ENCODE peak calls at places on chromosomes 7 and 10, in ten cellular contexts. One of them, this sample, is unnamed. For H3K9me3, the result is how much of the 10 kb centered on the place peaks cover.

GRCh38 chr7:153518201-153518984 is 533.8 kb upstream of the DPP6 start:
- DNase-seq in SK-N-MC: no peak
- DNase-seq in A549: no peak
- DNase-seq in colonic mucosa: no peak
- DNase-seq in neuronal stem cell: no peak
- DNase-seq in cardiac muscle cell: no peak
- DNase-seq in OCI-LY7: no peak
- DNase-seq in sigmoid colon: no peak
- DNase-seq in tibial nerve: no peak
- DNase-seq in small intestine: no peak
- DNase-seq in this sample: no peak

GRCh38 chr7:67743501-67743900 is 746.9 kb downstream of the TYW1 start:
- DNase-seq in SK-N-MC: no peak
- DNase-seq in A549: no peak
- DNase-seq in colonic mucosa: no peak
- DNase-seq in neuronal stem cell: no peak
- DNase-seq in cardiac muscle cell: no peak
- DNase-seq in OCI-LY7: no peak
- DNase-seq in sigmoid colon: no peak
- DNase-seq in tibial nerve: no peak
- DNase-seq in small intestine: no peak
- DNase-seq in this sample: no peak

GRCh38 chr7:48337012-48337621 is 165.9 kb downstream of the ABCA13 start:
- DNase-seq in SK-N-MC: peak
- DNase-seq in A549: peak
- DNase-seq in colonic mucosa: no peak
- DNase-seq in neuronal stem cell: peak
- DNase-seq in cardiac muscle cell: peak
- DNase-seq in OCI-LY7: peak
- DNase-seq in sigmoid colon: no peak
- DNase-seq in tibial nerve: no peak
- DNase-seq in small intestine: peak
- DNase-seq in this sample: no peak

GRCh38 chr7:12770227-12770975 is 83.0 kb downstream of the ARL4A start:
- DNase-seq in SK-N-MC: no peak
- DNase-seq in A549: peak
- DNase-seq in colonic mucosa: peak
- DNase-seq in neuronal stem cell: no peak
- DNase-seq in cardiac muscle cell: no peak
- DNase-seq in OCI-LY7: no peak
- DNase-seq in sigmoid colon: no peak
- DNase-seq in tibial nerve: no peak
- DNase-seq in small intestine: no peak
- DNase-seq in this sample: no peak

GRCh38 chr7:88226886-88227516 is 7.2 kb upstream of the SRI start:
- DNase-seq in SK-N-MC: no peak
- DNase-seq in A549: peak
- DNase-seq in colonic mucosa: peak
- DNase-seq in neuronal stem cell: no peak
- DNase-seq in cardiac muscle cell: no peak
- DNase-seq in OCI-LY7: no peak
- DNase-seq in sigmoid colon: no peak
- DNase-seq in tibial nerve: no peak
- DNase-seq in small intestine: peak
- DNase-seq in this sample: no peak

GRCh38 chr7:16753102-16753931 is at the start of gene TSPAN13:
- DNase-seq in SK-N-MC: no peak
- DNase-seq in A549: peak
- DNase-seq in colonic mucosa: peak
- DNase-seq in neuronal stem cell: peak
- DNase-seq in cardiac muscle cell: peak
- DNase-seq in OCI-LY7: peak
- DNase-seq in sigmoid colon: peak
- DNase-seq in tibial nerve: no peak
- DNase-seq in small intestine: peak
- DNase-seq in this sample: peak

GRCh38 chr10:96271017-96271815 is at the start of gene BLNK:
- DNase-seq in SK-N-MC: no peak
- DNase-seq in A549: no peak
- DNase-seq in colonic mucosa: peak
- DNase-seq in neuronal stem cell: no peak
- DNase-seq in cardiac muscle cell: peak
- DNase-seq in OCI-LY7: peak
- DNase-seq in sigmoid colon: peak
- DNase-seq in tibial nerve: peak
- DNase-seq in small intestine: peak
- DNase-seq in this sample: no peak

GRCh38 chr7:132257253-132257652 is 319.0 kb downstream of the PLXNA4 start:
- DNase-seq in SK-N-MC: no peak
- DNase-seq in A549: no peak
- DNase-seq in colonic mucosa: no peak
- DNase-seq in neuronal stem cell: no peak
- DNase-seq in cardiac muscle cell: no peak
- DNase-seq in OCI-LY7: no peak
- DNase-seq in sigmoid colon: no peak
- DNase-seq in tibial nerve: no peak
- DNase-seq in small intestine: no peak
- DNase-seq in this sample: no peak

GRCh38 chr7:12674861-12675260 is 12.6 kb upstream of the ARL4A start:
- DNase-seq in SK-N-MC: no peak
- DNase-seq in A549: peak
- DNase-seq in colonic mucosa: peak
- DNase-seq in neuronal stem cell: no peak
- DNase-seq in cardiac muscle cell: no peak
- DNase-seq in OCI-LY7: peak
- DNase-seq in sigmoid colon: no peak
- DNase-seq in tibial nerve: no peak
- DNase-seq in small intestine: peak
- DNase-seq in this sample: peak

GRCh38 chr10:68105820-68106219 is 3.5 kb upstream of the MYPN start:
- DNase-seq in SK-N-MC: peak
- DNase-seq in A549: no peak
- DNase-seq in colonic mucosa: no peak
- DNase-seq in neuronal stem cell: no peak
- DNase-seq in cardiac muscle cell: no peak
- DNase-seq in OCI-LY7: no peak
- DNase-seq in sigmoid colon: no peak
- DNase-seq in tibial nerve: no peak
- DNase-seq in small intestine: no peak
- DNase-seq in this sample: no peak

GRCh38 chr7:36746347-36746746 is 22.1 kb upstream of the AOAH start:
- DNase-seq in SK-N-MC: no peak
- DNase-seq in A549: peak
- DNase-seq in colonic mucosa: no peak
- DNase-seq in neuronal stem cell: no peak
- DNase-seq in cardiac muscle cell: peak
- DNase-seq in OCI-LY7: no peak
- DNase-seq in sigmoid colon: no peak
- DNase-seq in tibial nerve: no peak
- DNase-seq in small intestine: no peak
- DNase-seq in this sample: no peak

GRCh38 chr10:71052708-71053107 is 159.7 kb upstream of the UNC5B start:
- DNase-seq in SK-N-MC: no peak
- DNase-seq in A549: no peak
- DNase-seq in colonic mucosa: no peak
- DNase-seq in neuronal stem cell: no peak
- DNase-seq in cardiac muscle cell: no peak
- DNase-seq in OCI-LY7: no peak
- DNase-seq in sigmoid colon: no peak
- DNase-seq in tibial nerve: no peak
- DNase-seq in small intestine: no peak
- DNase-seq in this sample: no peak

GRCh38 chr7:67484244-67484751 is 487.7 kb downstream of the TYW1 start:
- DNase-seq in SK-N-MC: peak
- DNase-seq in A549: peak
- DNase-seq in colonic mucosa: peak
- DNase-seq in neuronal stem cell: peak
- DNase-seq in cardiac muscle cell: peak
- DNase-seq in OCI-LY7: peak
- DNase-seq in sigmoid colon: peak
- DNase-seq in tibial nerve: peak
- DNase-seq in small intestine: peak
- DNase-seq in this sample: no peak

GRCh38 chr7:1248077-1248458 is 15.4 kb downstream of the UNCX start:
- DNase-seq in SK-N-MC: no peak
- DNase-seq in A549: no peak
- DNase-seq in colonic mucosa: no peak
- DNase-seq in neuronal stem cell: no peak
- DNase-seq in cardiac muscle cell: no peak
- DNase-seq in OCI-LY7: no peak
- DNase-seq in sigmoid colon: no peak
- DNase-seq in tibial nerve: no peak
- DNase-seq in small intestine: no peak
- DNase-seq in this sample: no peak

GRCh38 chr7:4242706-4243105 is 439.4 kb upstream of the FOXK1 start:
- DNase-seq in SK-N-MC: no peak
- DNase-seq in A549: no peak
- DNase-seq in colonic mucosa: no peak
- DNase-seq in neuronal stem cell: no peak
- DNase-seq in cardiac muscle cell: no peak
- DNase-seq in OCI-LY7: no peak
- DNase-seq in sigmoid colon: peak
- DNase-seq in tibial nerve: no peak
- DNase-seq in small intestine: no peak
- DNase-seq in this sample: no peak

GRCh38 chr10:119104653-119105024 is 726 bp downstream of the DENND10 start:
- DNase-seq in SK-N-MC: no peak
- DNase-seq in A549: peak
- DNase-seq in colonic mucosa: peak
- DNase-seq in neuronal stem cell: peak
- DNase-seq in cardiac muscle cell: peak
- DNase-seq in OCI-LY7: peak
- DNase-seq in sigmoid colon: peak
- DNase-seq in tibial nerve: no peak
- DNase-seq in small intestine: peak
- DNase-seq in this sample: no peak

DNA sequence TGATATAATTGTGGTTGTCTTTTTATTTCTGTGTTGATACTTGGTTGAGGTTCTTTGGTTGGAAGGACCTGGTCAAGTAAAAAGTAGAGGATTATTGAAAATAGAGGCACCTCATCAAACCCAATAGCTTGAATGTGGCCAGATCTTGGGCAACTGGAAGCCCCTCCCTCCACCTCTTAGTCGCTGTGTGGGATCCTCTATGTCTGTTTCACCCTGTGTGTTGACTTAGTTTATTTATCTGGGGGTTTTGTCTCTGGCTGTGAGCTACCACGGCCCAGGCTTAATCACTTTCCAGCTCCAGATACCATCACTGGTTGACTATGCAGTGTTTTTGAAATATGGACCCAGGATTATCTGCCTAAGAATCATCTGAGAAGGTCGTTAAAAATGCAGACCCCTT is 58.3 kb downstream of the AP3M1 start:
- DNase-seq in SK-N-MC: no peak
- DNase-seq in A549: no peak
- DNase-seq in colonic mucosa: no peak
- DNase-seq in neuronal stem cell: no peak
- DNase-seq in cardiac muscle cell: no peak
- DNase-seq in OCI-LY7: no peak
- DNase-seq in sigmoid colon: no peak
- DNase-seq in tibial nerve: no peak
- DNase-seq in small intestine: no peak
- DNase-seq in this sample: no peak
- H3K9me3 ChIP-seq in SK-N-MC: under half
- H3K9me3 ChIP-seq in A549: under half
- H3K9me3 ChIP-seq in colonic mucosa: under half
- H3K9me3 ChIP-seq in neuronal stem cell: under half
- H3K9me3 ChIP-seq in cardiac muscle cell: under half
- H3K9me3 ChIP-seq in OCI-LY7: under half
- H3K9me3 ChIP-seq in sigmoid colon: under half
- H3K9me3 ChIP-seq in tibial nerve: under half
- H3K9me3 ChIP-seq in small intestine: under half
- H3K9me3 ChIP-seq in this sample: under half

DNA sequence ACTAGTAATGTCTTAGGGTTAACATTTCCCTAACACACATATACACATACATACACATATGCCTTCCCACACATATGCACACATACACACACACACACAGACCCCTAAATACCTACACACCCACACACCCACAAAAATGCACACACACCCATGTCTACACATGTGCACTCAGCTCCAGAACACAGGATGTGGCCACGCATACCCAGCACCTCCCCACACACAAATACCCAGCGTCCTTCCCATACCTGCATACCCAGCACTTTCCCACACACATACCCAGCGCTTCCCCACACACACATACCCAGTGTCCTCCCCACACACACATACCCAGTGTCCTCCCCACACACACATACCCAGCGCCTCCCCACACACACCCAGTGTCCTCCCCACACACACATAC is 534.9 kb downstream of the DNAJB6 start:
- DNase-seq in SK-N-MC: no peak
- DNase-seq in A549: no peak
- DNase-seq in colonic mucosa: no peak
- DNase-seq in neuronal stem cell: no peak
- DNase-seq in cardiac muscle cell: no peak
- DNase-seq in OCI-LY7: no peak
- DNase-seq in sigmoid colon: no peak
- DNase-seq in tibial nerve: no peak
- DNase-seq in small intestine: no peak
- DNase-seq in this sample: no peak
- H3K9me3 ChIP-seq in SK-N-MC: under half
- H3K9me3 ChIP-seq in A549: under half
- H3K9me3 ChIP-seq in colonic mucosa: under half
- H3K9me3 ChIP-seq in neuronal stem cell: under half
- H3K9me3 ChIP-seq in cardiac muscle cell: under half
- H3K9me3 ChIP-seq in OCI-LY7: under half
- H3K9me3 ChIP-seq in sigmoid colon: under half
- H3K9me3 ChIP-seq in tibial nerve: under half
- H3K9me3 ChIP-seq in small intestine: under half
- H3K9me3 ChIP-seq in this sample: under half

GRCh38 chr10:128567561-128567960 is 441.3 kb upstream of the MKI67 start:
- DNase-seq in SK-N-MC: no peak
- DNase-seq in A549: no peak
- DNase-seq in colonic mucosa: no peak
- DNase-seq in neuronal stem cell: no peak
- DNase-seq in cardiac muscle cell: no peak
- DNase-seq in OCI-LY7: no peak
- DNase-seq in sigmoid colon: no peak
- DNase-seq in tibial nerve: no peak
- DNase-seq in small intestine: no peak
- DNase-seq in this sample: no peak
- H3K9me3 ChIP-seq in SK-N-MC: under half
- H3K9me3 ChIP-seq in A549: under half
- H3K9me3 ChIP-seq in colonic mucosa: under half
- H3K9me3 ChIP-seq in neuronal stem cell: under half
- H3K9me3 ChIP-seq in cardiac muscle cell: under half
- H3K9me3 ChIP-seq in OCI-LY7: under half
- H3K9me3 ChIP-seq in sigmoid colon: under half
- H3K9me3 ChIP-seq in tibial nerve: under half
- H3K9me3 ChIP-seq in small intestine: under half
- H3K9me3 ChIP-seq in this sample: under half

DNA sequence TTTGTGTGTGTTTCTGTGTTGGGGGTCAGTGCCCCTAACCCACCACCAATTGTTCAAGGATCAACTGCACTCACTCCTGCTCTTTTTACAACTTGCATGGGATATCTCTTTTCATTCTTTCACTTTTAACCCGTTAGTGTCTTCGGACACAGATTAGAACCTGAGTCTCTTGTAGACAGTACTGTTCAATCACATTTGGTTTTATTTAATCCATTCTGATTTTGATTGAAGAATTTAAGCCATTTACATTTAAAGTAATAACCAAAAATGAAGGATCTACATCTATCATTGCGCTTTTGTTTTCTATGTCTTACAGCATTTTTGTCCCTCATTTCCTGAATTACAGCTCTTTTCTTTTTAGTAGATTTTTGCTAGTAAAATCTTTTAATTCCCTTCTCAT is 43.6 kb downstream of the ZNF248 start:
- DNase-seq in SK-N-MC: no peak
- DNase-seq in A549: no peak
- DNase-seq in colonic mucosa: no peak
- DNase-seq in neuronal stem cell: no peak
- DNase-seq in cardiac muscle cell: no peak
- DNase-seq in OCI-LY7: no peak
- DNase-seq in sigmoid colon: no peak
- DNase-seq in tibial nerve: no peak
- DNase-seq in small intestine: no peak
- DNase-seq in this sample: no peak
- H3K9me3 ChIP-seq in SK-N-MC: under half
- H3K9me3 ChIP-seq in A549: half or more
- H3K9me3 ChIP-seq in colonic mucosa: under half
- H3K9me3 ChIP-seq in neuronal stem cell: under half
- H3K9me3 ChIP-seq in cardiac muscle cell: under half
- H3K9me3 ChIP-seq in OCI-LY7: under half
- H3K9me3 ChIP-seq in sigmoid colon: under half
- H3K9me3 ChIP-seq in tibial nerve: under half
- H3K9me3 ChIP-seq in small intestine: under half
- H3K9me3 ChIP-seq in this sample: under half

This sample was measured in T-helper 17 cell.